ENCODE peak calls at places on chromosome X, in five cellular contexts. W, Z, D, T and B are unnamed samples.

GRCh38 chrX:16511776-16512400 is 138.1 kb upstream of the S100G start:
- DNase-seq in W (no peak), Z (no peak), D (no peak), T (no peak), B (no peak)

GRCh38 chrX:2712428-2712827 is 21.3 kb downstream of the CD99 start:
- DNase-seq in W (no peak), Z (no peak), D (no peak), T (no peak), B (no peak)

GRCh38 chrX:129720741-129721140 is 18.0 kb upstream of the XPNPEP2 start:
- DNase-seq in W (peak), Z (no peak), D (no peak), T (no peak), B (no peak)

GRCh38 chrX:105706041-105706440 is 116.3 kb upstream of the NRK start:
- DNase-seq in W (no peak), Z (no peak), D (no peak), T (no peak), B (no peak)

GRCh38 chrX:75067931-75068330 is 88.2 kb downstream of the ABCB7 start:
- DNase-seq in W (no peak), Z (no peak), D (no peak), T (no peak), B (no peak)

GRCh38 chrX:71911023-71911730 is 532 bp downstream of the NHSL2 start:
- DNase-seq in W (no peak), Z (no peak), D (peak), T (no peak), B (no peak)

GRCh38 chrX:1385824-1386223 is 6.1 kb downstream of the SLC25A6 start:
- DNase-seq in W (peak), Z (no peak), D (no peak), T (no peak), B (no peak)

GRCh38 chrX:106481341-106481740 is 130.4 kb upstream of the RADX start:
- DNase-seq in W (no peak), Z (peak), D (no peak), T (peak), B (peak)

GRCh38 chrX:24023972-24024664 is 2.9 kb downstream of the KLHL15 start:
- DNase-seq in W (peak), Z (peak), D (no peak), T (no peak), B (no peak)

GRCh38 chrX:14802943-14803710 is 69.7 kb downstream of the FANCB start:
- DNase-seq in W (no peak), Z (no peak), D (no peak), T (no peak), B (no peak)

GRCh38 chrX:154030266-154030665 is 10.6 kb upstream of the IRAK1 start:
- DNase-seq in W (no peak), Z (no peak), D (no peak), T (no peak), B (no peak)

GRCh38 chrX:93538575-93538974 is 134.8 kb downstream of the NAP1L3 start:
- DNase-seq in W (no peak), Z (peak), D (no peak), T (no peak), B (no peak)

GRCh38 chrX:27924718-27925117 is 56.5 kb downstream of the DCAF8L1 start:
- DNase-seq in W (no peak), Z (no peak), D (no peak), T (no peak), B (no peak)

GRCh38 chrX:82676386-82676785 is 831.7 kb upstream of the POU3F4 start:
- DNase-seq in W (no peak), Z (peak), D (no peak), T (no peak), B (no peak)

GRCh38 chrX:114675365-114675764 is 91.5 kb downstream of the HTR2C start:
- DNase-seq in W (no peak), Z (no peak), D (no peak), T (no peak), B (no peak)

GRCh38 chrX:142828129-142828528 is 197.6 kb upstream of the SPANXN4 start:
- DNase-seq in W (no peak), Z (no peak), D (no peak), T (no peak), B (no peak)

GRCh38 chrX:14013074-14013473 is 16.6 kb downstream of the GEMIN8 start:
- DNase-seq in W (no peak), Z (no peak), D (no peak), T (no peak), B (no peak)

GRCh38 chrX:100895365-100896075 is 21.4 kb upstream of the NOX1 start:
- DNase-seq in W (no peak), Z (peak), D (no peak), T (no peak), B (no peak)

GRCh38 chrX:37786666-37787337 is 6.9 kb downstream of the CYBB start:
- DNase-seq in W (no peak), Z (peak), D (no peak), T (no peak), B (no peak)